ENCODE peak calls at places on chromosomes 2 and 18, in seven cellular contexts. G is uterus, R is hepatocyte, Q is OCI-LY7, M is body of pancreas, F is fibroblast of villous mesenchyme, D is BE2C. X is an unnamed sample.

GRCh38 chr2:202311823-202312388 is 46.3 kb downstream of the NOP58 start:
- DNase-seq in G (no peak), R (no peak), Q (no peak), M (no peak), F (no peak), D (no peak), X (no peak)

GRCh38 chr2:152447897-152448296 is 112.9 kb downstream of the FMNL2 start:
- DNase-seq in G (no peak), R (no peak), Q (no peak), M (no peak), F (no peak), D (no peak), X (no peak)

GRCh38 chr2:223865907-223866508 is 28.6 kb upstream of the AP1S3 start:
- DNase-seq in G (no peak), R (no peak), Q (peak), M (no peak), F (no peak), D (no peak), X (no peak)

GRCh38 chr2:44748-45341 is 1.5 kb downstream of the FAM110C start:
- DNase-seq in G (no peak), R (peak), Q (no peak), M (peak), F (no peak), D (no peak), X (no peak)

GRCh38 chr18:6729247-6730091 is at the start of gene ARHGAP28:
- DNase-seq in G (peak), R (peak), Q (no peak), M (peak), F (peak), D (peak), X (peak)

GRCh38 chr2:46876741-46877384 is 38.7 kb downstream of the MCFD2 start:
- DNase-seq in G (no peak), R (peak), Q (peak), M (peak), F (peak), D (peak), X (peak)

GRCh38 chr2:38498039-38498438 is 104.7 kb downstream of the HNRNPLL start:
- DNase-seq in G (no peak), R (no peak), Q (peak), M (no peak), F (no peak), D (no peak), X (no peak)

GRCh38 chr2:27705851-27706622 is 42.3 kb downstream of the SLC4A1AP start:
- DNase-seq in G (peak), R (peak), Q (no peak), M (peak), F (peak), D (no peak), X (peak)

GRCh38 chr18:12452801-12453200 is 45.1 kb downstream of the PRELID3A start:
- DNase-seq in G (no peak), R (no peak), Q (no peak), M (no peak), F (no peak), D (no peak), X (no peak)

GRCh38 chr2:133937669-133938068 is 316.2 kb upstream of the MGAT5 start:
- DNase-seq in G (no peak), R (no peak), Q (no peak), M (no peak), F (no peak), D (no peak), X (no peak)

GRCh38 chr2:64338910-64339500 is 115.0 kb upstream of the LGALSL start:
- DNase-seq in G (no peak), R (no peak), Q (no peak), M (no peak), F (no peak), D (no peak), X (peak)

GRCh38 chr2:106866636-106867035 is 19.3 kb downstream of the ST6GAL2 start:
- DNase-seq in G (no peak), R (no peak), Q (no peak), M (no peak), F (peak), D (no peak), X (no peak)

GRCh38 chr2:168316073-168316440 is 68.7 kb upstream of the STK39 start:
- DNase-seq in G (no peak), R (no peak), Q (no peak), M (no peak), F (no peak), D (no peak), X (peak)

GRCh38 chr2:19607400-19607799 is 249.0 kb upstream of the OSR1 start:
- DNase-seq in G (no peak), R (no peak), Q (no peak), M (no peak), F (no peak), D (no peak), X (no peak)

GRCh38 chr18:49853011-49853410 is 39.7 kb upstream of the ACAA2 start:
- DNase-seq in G (no peak), R (no peak), Q (no peak), M (no peak), F (no peak), D (no peak), X (no peak)

GRCh38 chr2:72915907-72916742 is 1.2 kb upstream of the EMX1 start:
- DNase-seq in G (no peak), R (peak), Q (peak), M (peak), F (peak), D (peak), X (no peak)

GRCh38 chr2:86336350-86337234 is 834 bp downstream of the REEP1 start:
- DNase-seq in G (peak), R (peak), Q (no peak), M (no peak), F (no peak), D (peak), X (no peak)

GRCh38 chr18:8706981-8707940 is 1.9 kb downstream of the MTCL1 start:
- DNase-seq in G (peak), R (peak), Q (peak), M (peak), F (peak), D (peak), X (peak)

GRCh38 chr2:33350632-33351031 is 125.8 kb upstream of the RASGRP3 start:
- DNase-seq in G (no peak), R (no peak), Q (no peak), M (no peak), F (no peak), D (no peak), X (no peak)

GRCh38 chr2:129894616-129895015 is 84.8 kb upstream of the RAB6C start:
- DNase-seq in G (no peak), R (no peak), Q (no peak), M (no peak), F (no peak), D (no peak), X (no peak)

GRCh38 chr2:64652231-64653173 is 1.2 kb downstream of the SERTAD2 start:
- DNase-seq in G (peak), R (peak), Q (peak), M (peak), F (peak), D (no peak), X (peak)

GRCh38 chr18:2847341-2848144 is 737 bp downstream of the EMILIN2 start:
- DNase-seq in G (peak), R (peak), Q (no peak), M (no peak), F (peak), D (no peak), X (peak)

GRCh38 chr2:147806846-147807245 is 38.0 kb upstream of the ACVR2A start:
- DNase-seq in G (no peak), R (no peak), Q (no peak), M (no peak), F (no peak), D (no peak), X (peak)

GRCh38 chr2:110806053-110806452 is 73.7 kb downstream of the ACOXL start:
- DNase-seq in G (no peak), R (no peak), Q (no peak), M (no peak), F (no peak), D (no peak), X (no peak)

GRCh38 chr2:3666613-3666975 is 8.6 kb downstream of the ALLC start:
- DNase-seq in G (no peak), R (no peak), Q (no peak), M (no peak), F (no peak), D (no peak), X (no peak)

GRCh38 chr2:189798312-189799029 is 14.2 kb downstream of the PMS1 start:
- DNase-seq in G (no peak), R (peak), Q (peak), M (no peak), F (peak), D (no peak), X (peak)

GRCh38 chr2:55419236-55419513 is 481 bp downstream of the CCDC88A start:
- DNase-seq in G (no peak), R (no peak), Q (no peak), M (peak), F (peak), D (peak), X (peak)

GRCh38 chr2:69559696-69560482 is 83.7 kb downstream of the AAK1 start:
- DNase-seq in G (no peak), R (peak), Q (peak), M (peak), F (peak), D (no peak), X (peak)

GRCh38 chr2:193608451-193608850 is 1413.7 kb upstream of the TMEFF2 start:
- DNase-seq in G (no peak), R (no peak), Q (no peak), M (no peak), F (no peak), D (no peak), X (no peak)

GRCh38 chr2:29053223-29053622 is 21.1 kb downstream of the PCARE start:
- DNase-seq in G (no peak), R (no peak), Q (no peak), M (no peak), F (no peak), D (no peak), X (no peak)

GRCh38 chr2:178320011-178320410 is 125.7 kb downstream of the OSBPL6 start:
- DNase-seq in G (no peak), R (no peak), Q (no peak), M (no peak), F (no peak), D (no peak), X (no peak)

GRCh38 chr2:161556440-161556839 is 67.8 kb upstream of the SLC4A10 start:
- DNase-seq in G (no peak), R (no peak), Q (no peak), M (no peak), F (peak), D (no peak), X (no peak)
- TF ChIP-seq CTCF in G (no peak), R (no peak), Q (peak), M (no peak), F (no peak), D (no peak), X (no peak)

GRCh38 chr2:199646439-199646838 is 188.7 kb upstream of the SATB2 start:
- DNase-seq in G (no peak), R (no peak), Q (peak), M (no peak), F (no peak), D (no peak), X (no peak)
- H3K4me3 ChIP-seq in G (no peak), R (no peak), Q (no peak), M (no peak), F (no peak), D (no peak), X (no peak)

GRCh38 chr2:70670626-70671025 is 97.4 kb downstream of the ADD2 start:
- DNase-seq in G (no peak), R (no peak), Q (no peak), M (no peak), F (no peak), D (no peak), X (no peak)

GRCh38 chr2:70670202-70670601 is 97.8 kb downstream of the ADD2 start:
- DNase-seq in G (no peak), R (no peak), Q (no peak), M (no peak), F (no peak), D (no peak), X (no peak)

GRCh38 chr2:70668911-70669310 is 99.1 kb downstream of the ADD2 start:
- DNase-seq in G (no peak), R (no peak), Q (no peak), M (no peak), F (no peak), D (no peak), X (no peak)

GRCh38 chr2:70672990-70673647 is 94.9 kb downstream of the ADD2 start:
- DNase-seq in G (no peak), R (no peak), Q (no peak), M (no peak), F (no peak), D (no peak), X (no peak)

GRCh38 chr2:70671059-70671685 is 96.8 kb downstream of the ADD2 start:
- DNase-seq in G (no peak), R (no peak), Q (no peak), M (no peak), F (no peak), D (no peak), X (peak)
- TF ChIP-seq CTCF in G (no peak), R (no peak), Q (no peak), M (no peak), F (no peak), D (no peak), X (no peak)

GRCh38 chr2:171316220-171316619 is 117.6 kb downstream of the METTL8 start:
- DNase-seq in G (no peak), R (no peak), Q (no peak), M (no peak), F (peak), D (no peak), X (peak)
- H3K4me3 ChIP-seq in G (no peak), R (no peak), Q (peak), M (no peak), F (no peak), D (no peak), X (no peak)

X was measured in astrocyte of the spinal cord.